ENCODE peak calls at places on chromosomes 4 and X, in five cellular contexts. J, G, X, P and K are unnamed samples.

GRCh38 chr4:155705664-155706063 is 39.0 kb downstream of the GUCY1A1 start:
- DNase-seq in J (no peak), G (no peak), X (peak; percentile 44), P (no peak), K (no peak)

GRCh38 chrX:70262952-70263567 is 3.1 kb upstream of the P2RY4 start:
- DNase-seq in J (peak; percentile 61), G (no peak), X (peak; percentile 56), P (peak; percentile 36), K (peak; percentile 18)

GRCh38 chr4:6032249-6033244 is 14.3 kb upstream of the C4orf50 start:
- DNase-seq in J (no peak), G (no peak), X (no peak), P (no peak), K (no peak)

GRCh38 chr4:180767330-180767729 is 1475.9 kb upstream of the TENM3 start:
- DNase-seq in J (no peak), G (no peak), X (peak; percentile 16), P (no peak), K (no peak)

GRCh38 chr4:119314356-119314755 is 7.6 kb downstream of the FABP2 start:
- DNase-seq in J (peak; percentile 70), G (no peak), X (no peak), P (peak; percentile 45), K (no peak)

GRCh38 chr4:53651142-53651720 is 59.9 kb upstream of the LNX1 start:
- DNase-seq in J (no peak), G (no peak), X (no peak), P (no peak), K (no peak)

GRCh38 chrX:42783456-42783855 is 5.5 kb upstream of the PPP1R2C start:
- DNase-seq in J (no peak), G (no peak), X (no peak), P (peak; percentile 9), K (no peak)

GRCh38 chrX:3094261-3094660 is 53.0 kb downstream of the ARSF start:
- DNase-seq in J (no peak), G (no peak), X (no peak), P (no peak), K (no peak)

GRCh38 chrX:9495496-9495895 is 30.6 kb downstream of the TBL1X start:
- DNase-seq in J (no peak), G (no peak), X (no peak), P (no peak), K (no peak)

GRCh38 chrX:152960115-152960514 is 33.8 kb downstream of the PNMA5 start:
- DNase-seq in J (peak; percentile 8), G (no peak), X (no peak), P (no peak), K (no peak)

GRCh38 chrX:140467211-140467610 is 37.7 kb downstream of the SOX3 start:
- DNase-seq in J (no peak), G (no peak), X (no peak), P (peak; percentile 13), K (no peak)

GRCh38 chr4:20195071-20195885 is 56.4 kb upstream of the SLIT2 start:
- DNase-seq in J (peak; percentile 64), G (no peak), X (no peak), P (peak; percentile 83), K (peak; percentile 73)

GRCh38 chrX:48902135-48902534 is 4.4 kb downstream of the PQBP1 start:
- DNase-seq in J (no peak), G (no peak), X (no peak), P (no peak), K (no peak)

GRCh38 chrX:30283456-30284200 is 25.6 kb downstream of the NR0B1 start:
- DNase-seq in J (peak; percentile 85), G (no peak), X (no peak), P (peak; percentile 74), K (peak; percentile 88)

GRCh38 chrX:24371391-24371972 is 11.0 kb downstream of the SUPT20HL1 start:
- DNase-seq in J (peak; percentile 56), G (no peak), X (peak; percentile 78), P (peak; percentile 48), K (peak; percentile 42)

GRCh38 chrX:67893931-67894330 is 350.1 kb downstream of the AR start:
- DNase-seq in J (peak; percentile 0), G (no peak), X (no peak), P (no peak), K (no peak)

GRCh38 chr4:79964715-79965345 is 108.2 kb downstream of the ANTXR2 start:
- DNase-seq in J (no peak), G (no peak), X (peak; percentile 70), P (no peak), K (no peak)

GRCh38 chr4:26238782-26239647 is 81.8 kb upstream of the RBPJ start:
- DNase-seq in J (peak; percentile 60), G (no peak), X (no peak), P (peak; percentile 71), K (no peak)

GRCh38 chr4:165454426-165454825 is 75.6 kb downstream of the CPE start:
- DNase-seq in J (no peak), G (no peak), X (no peak), P (no peak), K (no peak)

GRCh38 chrX:123731987-123732678 is 719 bp downstream of the THOC2 start:
- DNase-seq in J (peak; percentile 72), G (no peak), X (peak; percentile 42), P (peak; percentile 28), K (peak; percentile 15)

GRCh38 chr4:147160908-147161513 is 215.3 kb upstream of the TTC29 start:
- DNase-seq in J (peak; percentile 73), G (no peak), X (peak; percentile 28), P (peak; percentile 59), K (peak; percentile 15)

GRCh38 chrX:9899640-9900075 is 67.5 kb upstream of the CLDN34 start:
- DNase-seq in J (peak; percentile 74), G (no peak), X (peak; percentile 24), P (peak; percentile 71), K (no peak)

GRCh38 chrX:53354669-53355068 is 67.8 kb downstream of the SMC1A start:
- DNase-seq in J (peak; percentile 13), G (no peak), X (no peak), P (no peak), K (no peak)